ENCODE peak calls at places on chromosomes 2 and 18, in seven cellular contexts. One of them, this sample, is unnamed.

GRCh38 chr18:78992041-78992735 is 12.6 kb downstream of the SALL3 start:
- DNase-seq in coronary artery: no peak
- DNase-seq in CD8-positive, alpha-beta T cell: no peak
- DNase-seq in HFFc6: no peak
- DNase-seq in suprapubic skin: no peak
- DNase-seq in stimulated activated naive CD8-positive, alpha-beta T cell treated with anti-CD3 and anti-CD28 coated beads, Interleukin-15, Interleukin-2, amounts not matched to agents 100 U/mL and 50 U/mL, for 24 hours: no peak
- DNase-seq in GM23248: no peak
- DNase-seq in this sample: no peak

GRCh38 chr18:62586148-62586774 is 63.4 kb downstream of the ZCCHC2 start:
- DNase-seq in HFFc6: peak; percentile 52
- DNase-seq in CD8-positive, alpha-beta T cell: peak; percentile 12
- DNase-seq in GM23248: peak; percentile 86
- DNase-seq in suprapubic skin: no peak
- DNase-seq in coronary artery: no peak
- DNase-seq in stimulated activated naive CD8-positive, alpha-beta T cell treated with anti-CD3 and anti-CD28 coated beads, Interleukin-15, Interleukin-2, amounts not matched to agents 100 U/mL and 50 U/mL, for 24 hours: peak; percentile 87
- DNase-seq in this sample: peak; percentile 37

GRCh38 chr2:173258704-173259103 is 96.0 kb upstream of the CDCA7 start:
- DNase-seq in HFFc6: no peak
- DNase-seq in CD8-positive, alpha-beta T cell: no peak
- DNase-seq in coronary artery: no peak
- DNase-seq in suprapubic skin: no peak
- DNase-seq in stimulated activated naive CD8-positive, alpha-beta T cell treated with anti-CD3 and anti-CD28 coated beads, Interleukin-15, Interleukin-2, amounts not matched to agents 100 U/mL and 50 U/mL, for 24 hours: no peak
- DNase-seq in GM23248: no peak
- DNase-seq in this sample: no peak

GRCh38 chr2:42888321-42888720 is 95.9 kb upstream of the HAAO start:
- DNase-seq in HFFc6: peak; percentile 47
- DNase-seq in coronary artery: no peak
- DNase-seq in stimulated activated naive CD8-positive, alpha-beta T cell treated with anti-CD3 and anti-CD28 coated beads, Interleukin-15, Interleukin-2, amounts not matched to agents 100 U/mL and 50 U/mL, for 24 hours: no peak
- DNase-seq in suprapubic skin: no peak
- DNase-seq in CD8-positive, alpha-beta T cell: no peak
- DNase-seq in GM23248: peak; percentile 44
- DNase-seq in this sample: no peak

GRCh38 chr2:132584976-132585817 is 84.8 kb downstream of the LYPD1 start:
- DNase-seq in CD8-positive, alpha-beta T cell: no peak
- DNase-seq in stimulated activated naive CD8-positive, alpha-beta T cell treated with anti-CD3 and anti-CD28 coated beads, Interleukin-15, Interleukin-2, amounts not matched to agents 100 U/mL and 50 U/mL, for 24 hours: no peak
- DNase-seq in GM23248: no peak
- DNase-seq in HFFc6: no peak
- DNase-seq in coronary artery: no peak
- DNase-seq in suprapubic skin: no peak
- DNase-seq in this sample: no peak

GRCh38 chr2:223088866-223089265 is 36.9 kb downstream of the KCNE4 start:
- DNase-seq in HFFc6: no peak
- DNase-seq in CD8-positive, alpha-beta T cell: no peak
- DNase-seq in suprapubic skin: no peak
- DNase-seq in stimulated activated naive CD8-positive, alpha-beta T cell treated with anti-CD3 and anti-CD28 coated beads, Interleukin-15, Interleukin-2, amounts not matched to agents 100 U/mL and 50 U/mL, for 24 hours: no peak
- DNase-seq in coronary artery: no peak
- DNase-seq in GM23248: no peak
- DNase-seq in this sample: no peak

GRCh38 chr2:75960134-75961009 is 249.7 kb upstream of the GCFC2 start:
- DNase-seq in suprapubic skin: no peak
- DNase-seq in GM23248: no peak
- DNase-seq in CD8-positive, alpha-beta T cell: no peak
- DNase-seq in stimulated activated naive CD8-positive, alpha-beta T cell treated with anti-CD3 and anti-CD28 coated beads, Interleukin-15, Interleukin-2, amounts not matched to agents 100 U/mL and 50 U/mL, for 24 hours: no peak
- DNase-seq in coronary artery: no peak
- DNase-seq in HFFc6: no peak
- DNase-seq in this sample: no peak

GRCh38 chr18:58266291-58266690 is 222.3 kb downstream of the NEDD4L start:
- DNase-seq in coronary artery: no peak
- DNase-seq in GM23248: no peak
- DNase-seq in HFFc6: no peak
- DNase-seq in stimulated activated naive CD8-positive, alpha-beta T cell treated with anti-CD3 and anti-CD28 coated beads, Interleukin-15, Interleukin-2, amounts not matched to agents 100 U/mL and 50 U/mL, for 24 hours: no peak
- DNase-seq in suprapubic skin: no peak
- DNase-seq in CD8-positive, alpha-beta T cell: no peak
- DNase-seq in this sample: no peak

GRCh38 chr2:102063948-102064678 is 72.4 kb downstream of the IL1R2 start:
- DNase-seq in HFFc6: peak; percentile 98
- DNase-seq in suprapubic skin: peak; percentile 94
- DNase-seq in coronary artery: peak; percentile 96
- DNase-seq in CD8-positive, alpha-beta T cell: no peak
- DNase-seq in stimulated activated naive CD8-positive, alpha-beta T cell treated with anti-CD3 and anti-CD28 coated beads, Interleukin-15, Interleukin-2, amounts not matched to agents 100 U/mL and 50 U/mL, for 24 hours: peak; percentile 25
- DNase-seq in GM23248: peak; percentile 100
- DNase-seq in this sample: no peak

GRCh38 chr2:113755690-113756063 is 765 bp downstream of the SLC35F5 start:
- DNase-seq in GM23248: peak; percentile 50
- DNase-seq in suprapubic skin: no peak
- DNase-seq in HFFc6: no peak
- DNase-seq in CD8-positive, alpha-beta T cell: no peak
- DNase-seq in stimulated activated naive CD8-positive, alpha-beta T cell treated with anti-CD3 and anti-CD28 coated beads, Interleukin-15, Interleukin-2, amounts not matched to agents 100 U/mL and 50 U/mL, for 24 hours: no peak
- DNase-seq in coronary artery: no peak
- DNase-seq in this sample: no peak

GRCh38 chr2:202249521-202249850 is 11.1 kb upstream of the SUMO1 start:
- DNase-seq in coronary artery: no peak
- DNase-seq in CD8-positive, alpha-beta T cell: no peak
- DNase-seq in stimulated activated naive CD8-positive, alpha-beta T cell treated with anti-CD3 and anti-CD28 coated beads, Interleukin-15, Interleukin-2, amounts not matched to agents 100 U/mL and 50 U/mL, for 24 hours: no peak
- DNase-seq in suprapubic skin: no peak
- DNase-seq in GM23248: peak; percentile 4
- DNase-seq in HFFc6: no peak
- DNase-seq in this sample: no peak

GRCh38 chr2:233822101-233822771 is 32.1 kb downstream of the HJURP start:
- DNase-seq in stimulated activated naive CD8-positive, alpha-beta T cell treated with anti-CD3 and anti-CD28 coated beads, Interleukin-15, Interleukin-2, amounts not matched to agents 100 U/mL and 50 U/mL, for 24 hours: no peak
- DNase-seq in GM23248: no peak
- DNase-seq in suprapubic skin: peak; percentile 73
- DNase-seq in coronary artery: peak; percentile 68
- DNase-seq in CD8-positive, alpha-beta T cell: no peak
- DNase-seq in HFFc6: no peak
- DNase-seq in this sample: no peak

GRCh38 chr2:3110555-3110954 is 267.1 kb downstream of the EIPR1 start:
- DNase-seq in CD8-positive, alpha-beta T cell: no peak
- DNase-seq in HFFc6: no peak
- DNase-seq in coronary artery: peak; percentile 40
- DNase-seq in suprapubic skin: no peak
- DNase-seq in GM23248: no peak
- DNase-seq in stimulated activated naive CD8-positive, alpha-beta T cell treated with anti-CD3 and anti-CD28 coated beads, Interleukin-15, Interleukin-2, amounts not matched to agents 100 U/mL and 50 U/mL, for 24 hours: no peak
- DNase-seq in this sample: no peak

GRCh38 chr18:57909620-57910019 is 106.5 kb upstream of the ATP8B1 start:
- DNase-seq in CD8-positive, alpha-beta T cell: no peak
- DNase-seq in HFFc6: no peak
- DNase-seq in stimulated activated naive CD8-positive, alpha-beta T cell treated with anti-CD3 and anti-CD28 coated beads, Interleukin-15, Interleukin-2, amounts not matched to agents 100 U/mL and 50 U/mL, for 24 hours: no peak
- DNase-seq in GM23248: peak; percentile 73
- DNase-seq in suprapubic skin: no peak
- DNase-seq in coronary artery: peak; percentile 36
- DNase-seq in this sample: no peak

GRCh38 chr2:190979906-190980629 is 33.9 kb downstream of the STAT1 start:
- DNase-seq in stimulated activated naive CD8-positive, alpha-beta T cell treated with anti-CD3 and anti-CD28 coated beads, Interleukin-15, Interleukin-2, amounts not matched to agents 100 U/mL and 50 U/mL, for 24 hours: no peak
- DNase-seq in GM23248: no peak
- DNase-seq in CD8-positive, alpha-beta T cell: no peak
- DNase-seq in suprapubic skin: no peak
- DNase-seq in HFFc6: no peak
- DNase-seq in coronary artery: peak; percentile 79
- DNase-seq in this sample: no peak

GRCh38 chr2:17995594-17995993 is 117.1 kb downstream of the KCNS3 start:
- DNase-seq in HFFc6: no peak
- DNase-seq in coronary artery: no peak
- DNase-seq in suprapubic skin: no peak
- DNase-seq in GM23248: no peak
- DNase-seq in CD8-positive, alpha-beta T cell: no peak
- DNase-seq in stimulated activated naive CD8-positive, alpha-beta T cell treated with anti-CD3 and anti-CD28 coated beads, Interleukin-15, Interleukin-2, amounts not matched to agents 100 U/mL and 50 U/mL, for 24 hours: no peak
- DNase-seq in this sample: no peak

GRCh38 chr18:41938445-41938844 is 16.6 kb upstream of the PIK3C3 start:
- DNase-seq in GM23248: peak; percentile 94
- DNase-seq in HFFc6: peak; percentile 95
- DNase-seq in CD8-positive, alpha-beta T cell: no peak
- DNase-seq in suprapubic skin: no peak
- DNase-seq in stimulated activated naive CD8-positive, alpha-beta T cell treated with anti-CD3 and anti-CD28 coated beads, Interleukin-15, Interleukin-2, amounts not matched to agents 100 U/mL and 50 U/mL, for 24 hours: no peak
- DNase-seq in coronary artery: no peak
- DNase-seq in this sample: no peak

GRCh38 chr2:50347355-50348044 is 684.4 kb downstream of the NRXN1 start:
- DNase-seq in stimulated activated naive CD8-positive, alpha-beta T cell treated with anti-CD3 and anti-CD28 coated beads, Interleukin-15, Interleukin-2, amounts not matched to agents 100 U/mL and 50 U/mL, for 24 hours: no peak
- DNase-seq in CD8-positive, alpha-beta T cell: no peak
- DNase-seq in coronary artery: no peak
- DNase-seq in suprapubic skin: no peak
- DNase-seq in GM23248: peak; percentile 1
- DNase-seq in HFFc6: no peak
- DNase-seq in this sample: no peak

GRCh38 chr2:178152542-178152941 is 40.3 kb downstream of the RBM45 start:
- DNase-seq in GM23248: no peak
- DNase-seq in coronary artery: no peak
- DNase-seq in CD8-positive, alpha-beta T cell: no peak
- DNase-seq in stimulated activated naive CD8-positive, alpha-beta T cell treated with anti-CD3 and anti-CD28 coated beads, Interleukin-15, Interleukin-2, amounts not matched to agents 100 U/mL and 50 U/mL, for 24 hours: no peak
- DNase-seq in suprapubic skin: no peak
- DNase-seq in HFFc6: no peak
- DNase-seq in this sample: no peak

GRCh38 chr18:48036641-48037421 is 106.4 kb upstream of the SMAD2 start:
- DNase-seq in GM23248: peak; percentile 56
- DNase-seq in coronary artery: peak; percentile 68
- DNase-seq in HFFc6: no peak
- DNase-seq in suprapubic skin: peak; percentile 74
- DNase-seq in CD8-positive, alpha-beta T cell: no peak
- DNase-seq in stimulated activated naive CD8-positive, alpha-beta T cell treated with anti-CD3 and anti-CD28 coated beads, Interleukin-15, Interleukin-2, amounts not matched to agents 100 U/mL and 50 U/mL, for 24 hours: no peak
- DNase-seq in this sample: no peak

GRCh38 chr2:1795842-1796580 is 51.7 kb upstream of the PXDN start:
- DNase-seq in GM23248: peak; percentile 21
- DNase-seq in stimulated activated naive CD8-positive, alpha-beta T cell treated with anti-CD3 and anti-CD28 coated beads, Interleukin-15, Interleukin-2, amounts not matched to agents 100 U/mL and 50 U/mL, for 24 hours: no peak
- DNase-seq in HFFc6: peak; percentile 9
- DNase-seq in coronary artery: no peak
- DNase-seq in CD8-positive, alpha-beta T cell: no peak
- DNase-seq in suprapubic skin: no peak
- DNase-seq in this sample: no peak

GRCh38 chr18:68494802-68495560 is 219.9 kb downstream of the TMX3 start:
- DNase-seq in HFFc6: peak; percentile 88
- DNase-seq in stimulated activated naive CD8-positive, alpha-beta T cell treated with anti-CD3 and anti-CD28 coated beads, Interleukin-15, Interleukin-2, amounts not matched to agents 100 U/mL and 50 U/mL, for 24 hours: no peak
- DNase-seq in GM23248: peak; percentile 86
- DNase-seq in coronary artery: no peak
- DNase-seq in suprapubic skin: no peak
- DNase-seq in CD8-positive, alpha-beta T cell: no peak
- DNase-seq in this sample: no peak

GRCh38 chr2:55022486-55022885 is 27.8 kb downstream of the RTN4 start:
- DNase-seq in CD8-positive, alpha-beta T cell: no peak
- DNase-seq in stimulated activated naive CD8-positive, alpha-beta T cell treated with anti-CD3 and anti-CD28 coated beads, Interleukin-15, Interleukin-2, amounts not matched to agents 100 U/mL and 50 U/mL, for 24 hours: no peak
- DNase-seq in GM23248: no peak
- DNase-seq in HFFc6: no peak
- DNase-seq in suprapubic skin: no peak
- DNase-seq in coronary artery: no peak
- DNase-seq in this sample: no peak

GRCh38 chr2:69309336-69310048 is 77.5 kb downstream of the GFPT1 start:
- DNase-seq in CD8-positive, alpha-beta T cell: no peak
- DNase-seq in coronary artery: no peak
- DNase-seq in suprapubic skin: no peak
- DNase-seq in HFFc6: peak; percentile 66
- DNase-seq in stimulated activated naive CD8-positive, alpha-beta T cell treated with anti-CD3 and anti-CD28 coated beads, Interleukin-15, Interleukin-2, amounts not matched to agents 100 U/mL and 50 U/mL, for 24 hours: no peak
- DNase-seq in GM23248: peak; percentile 84
- DNase-seq in this sample: no peak

GRCh38 chr18:9648431-9649163 is 34.2 kb upstream of the PPP4R1 start:
- DNase-seq in coronary artery: no peak
- DNase-seq in suprapubic skin: no peak
- DNase-seq in stimulated activated naive CD8-positive, alpha-beta T cell treated with anti-CD3 and anti-CD28 coated beads, Interleukin-15, Interleukin-2, amounts not matched to agents 100 U/mL and 50 U/mL, for 24 hours: no peak
- DNase-seq in CD8-positive, alpha-beta T cell: no peak
- DNase-seq in HFFc6: no peak
- DNase-seq in GM23248: no peak
- DNase-seq in this sample: no peak

GRCh38 chr18:23134780-23135678 is at the start of gene CABLES1:
- DNase-seq in coronary artery: no peak
- DNase-seq in HFFc6: peak; percentile 37
- DNase-seq in stimulated activated naive CD8-positive, alpha-beta T cell treated with anti-CD3 and anti-CD28 coated beads, Interleukin-15, Interleukin-2, amounts not matched to agents 100 U/mL and 50 U/mL, for 24 hours: peak; percentile 39
- DNase-seq in GM23248: peak; percentile 76
- DNase-seq in CD8-positive, alpha-beta T cell: no peak
- DNase-seq in suprapubic skin: peak; percentile 84
- DNase-seq in this sample: no peak

GRCh38 chr2:39120771-39121522 is at the start of gene SOS1:
- DNase-seq in GM23248: peak; percentile 95
- DNase-seq in suprapubic skin: peak; percentile 97
- DNase-seq in stimulated activated naive CD8-positive, alpha-beta T cell treated with anti-CD3 and anti-CD28 coated beads, Interleukin-15, Interleukin-2, amounts not matched to agents 100 U/mL and 50 U/mL, for 24 hours: peak; percentile 96
- DNase-seq in coronary artery: peak; percentile 95
- DNase-seq in HFFc6: peak; percentile 96
- DNase-seq in CD8-positive, alpha-beta T cell: peak; percentile 86
- DNase-seq in this sample: peak; percentile 94

GRCh38 chr2:165675551-165675968 is 118.5 kb downstream of the GALNT3 start:
- DNase-seq in HFFc6: no peak
- DNase-seq in GM23248: no peak
- DNase-seq in suprapubic skin: no peak
- DNase-seq in stimulated activated naive CD8-positive, alpha-beta T cell treated with anti-CD3 and anti-CD28 coated beads, Interleukin-15, Interleukin-2, amounts not matched to agents 100 U/mL and 50 U/mL, for 24 hours: no peak
- DNase-seq in coronary artery: no peak
- DNase-seq in CD8-positive, alpha-beta T cell: no peak
- DNase-seq in this sample: no peak

GRCh38 chr2:108640731-108641130 is 78.6 kb upstream of the RANBP2 start:
- DNase-seq in GM23248: peak; percentile 93
- DNase-seq in CD8-positive, alpha-beta T cell: no peak
- DNase-seq in stimulated activated naive CD8-positive, alpha-beta T cell treated with anti-CD3 and anti-CD28 coated beads, Interleukin-15, Interleukin-2, amounts not matched to agents 100 U/mL and 50 U/mL, for 24 hours: no peak
- DNase-seq in coronary artery: no peak
- DNase-seq in suprapubic skin: no peak
- DNase-seq in HFFc6: peak; percentile 87
- DNase-seq in this sample: no peak

GRCh38 chr2:215624423-215624829 is 188.6 kb upstream of the FN1 start:
- DNase-seq in suprapubic skin: no peak
- DNase-seq in HFFc6: peak; percentile 58
- DNase-seq in CD8-positive, alpha-beta T cell: no peak
- DNase-seq in stimulated activated naive CD8-positive, alpha-beta T cell treated with anti-CD3 and anti-CD28 coated beads, Interleukin-15, Interleukin-2, amounts not matched to agents 100 U/mL and 50 U/mL, for 24 hours: no peak
- DNase-seq in coronary artery: peak; percentile 83
- DNase-seq in GM23248: peak; percentile 92
- DNase-seq in this sample: no peak

GRCh38 chr2:173647681-173648350 is 293.1 kb downstream of the CDCA7 start:
- DNase-seq in suprapubic skin: no peak
- DNase-seq in HFFc6: no peak
- DNase-seq in stimulated activated naive CD8-positive, alpha-beta T cell treated with anti-CD3 and anti-CD28 coated beads, Interleukin-15, Interleukin-2, amounts not matched to agents 100 U/mL and 50 U/mL, for 24 hours: no peak
- DNase-seq in CD8-positive, alpha-beta T cell: no peak
- DNase-seq in coronary artery: no peak
- DNase-seq in GM23248: peak; percentile 42
- DNase-seq in this sample: no peak

GRCh38 chr18:79327199-79327545 is 68.6 kb upstream of the NFATC1 start:
- DNase-seq in suprapubic skin: no peak
- DNase-seq in stimulated activated naive CD8-positive, alpha-beta T cell treated with anti-CD3 and anti-CD28 coated beads, Interleukin-15, Interleukin-2, amounts not matched to agents 100 U/mL and 50 U/mL, for 24 hours: no peak
- DNase-seq in CD8-positive, alpha-beta T cell: no peak
- DNase-seq in HFFc6: no peak
- DNase-seq in coronary artery: no peak
- DNase-seq in GM23248: no peak
- DNase-seq in this sample: no peak

GRCh38 chr18:47191956-47192355 is 15.8 kb upstream of the IER3IP1 start:
- DNase-seq in GM23248: peak; percentile 62
- DNase-seq in CD8-positive, alpha-beta T cell: no peak
- DNase-seq in HFFc6: peak; percentile 39
- DNase-seq in stimulated activated naive CD8-positive, alpha-beta T cell treated with anti-CD3 and anti-CD28 coated beads, Interleukin-15, Interleukin-2, amounts not matched to agents 100 U/mL and 50 U/mL, for 24 hours: no peak
- DNase-seq in suprapubic skin: no peak
- DNase-seq in coronary artery: no peak
- DNase-seq in this sample: no peak

GRCh38 chr2:98346259-98347236 is at the start of gene CNGA3:
- DNase-seq in stimulated activated naive CD8-positive, alpha-beta T cell treated with anti-CD3 and anti-CD28 coated beads, Interleukin-15, Interleukin-2, amounts not matched to agents 100 U/mL and 50 U/mL, for 24 hours: peak; percentile 33
- DNase-seq in CD8-positive, alpha-beta T cell: no peak
- DNase-seq in HFFc6: no peak
- DNase-seq in coronary artery: no peak
- DNase-seq in GM23248: peak; percentile 57
- DNase-seq in suprapubic skin: no peak
- DNase-seq in this sample: no peak

This sample was measured in CD4-positive, alpha-beta T cell.